ENCODE peak calls at places on chromosome X, in four cellular contexts. N is neural progenitor cell, C is fibroblast of lung, R is HCT116. J is an unnamed sample.

GRCh38 chrX:129957241-129958099 is 25.0 kb upstream of the BCORL1 start:
- DNase-seq in N (peak; percentile 79), R (peak; percentile 15), C (peak; percentile 44), J (peak; percentile 77)

GRCh38 chrX:77668391-77669237 is 117.4 kb downstream of the ATRX start:
- DNase-seq in R (no peak), N (no peak), C (peak; percentile 21), J (no peak)

GRCh38 chrX:136608295-136608933 is 39.5 kb upstream of the CD40LG start:
- DNase-seq in R (peak; percentile 3), N (peak; percentile 42), C (peak; percentile 11), J (peak; percentile 21)

GRCh38 chrX:68658530-68658929 is 11.1 kb downstream of the STARD8 start:
- DNase-seq in N (peak; percentile 65), C (peak; percentile 70), R (no peak), J (no peak)

GRCh38 chrX:64205735-64206491 is 405 bp upstream of the AMER1 start:
- DNase-seq in C (peak; percentile 90), N (peak; percentile 90), R (peak; percentile 80), J (peak; percentile 91)

GRCh38 chrX:107678957-107679740 is 50.8 kb downstream of the PRPS1 start:
- DNase-seq in C (peak; percentile 91), R (no peak), N (no peak), J (peak; percentile 67)

GRCh38 chrX:106680716-106681115 is 45.8 kb upstream of the RNF128 start:
- DNase-seq in C (no peak), R (no peak), N (no peak), J (no peak)

GRCh38 chrX:136963973-136964372 is 69.8 kb downstream of the GPR101 start:
- DNase-seq in R (no peak), N (no peak), C (no peak), J (no peak)

GRCh38 chrX:151974336-151975227 is at the start of gene GABRE:
- DNase-seq in C (no peak), N (peak; percentile 69), R (no peak), J (no peak)

GRCh38 chrX:129984196-129984962 is 1.9 kb downstream of the BCORL1 start:
- DNase-seq in C (no peak), R (no peak), N (peak; percentile 43), J (peak; percentile 14)

GRCh38 chrX:45784590-45784989 is 583.9 kb upstream of the DIPK2B start:
- DNase-seq in C (no peak), N (no peak), R (no peak), J (no peak)

GRCh38 chrX:77742788-77743476 is 43.1 kb downstream of the ATRX start:
- DNase-seq in N (no peak), C (no peak), R (no peak), J (no peak)

GRCh38 chrX:130401415-130402210 is at the start of gene RBMX2:
- DNase-seq in N (peak; percentile 90), R (peak; percentile 34), C (peak; percentile 72), J (peak; percentile 78)

GRCh38 chrX:129641941-129642340 is 12.8 kb downstream of the APLN start:
- DNase-seq in R (no peak), N (no peak), C (peak; percentile 49), J (no peak)

GRCh38 chrX:54482839-54483593 is 13.0 kb downstream of the FGD1 start:
- DNase-seq in R (no peak), C (no peak), N (peak; percentile 28), J (no peak)

GRCh38 chrX:97740044-97740443 is 856.3 kb downstream of the RPA4 start:
- DNase-seq in R (no peak), C (no peak), N (no peak), J (no peak)

GRCh38 chrX:118564498-118564897 is 68.9 kb downstream of the DOCK11 start:
- DNase-seq in C (no peak), N (no peak), R (no peak), J (no peak)

GRCh38 chrX:68398286-68398685 is 35.0 kb downstream of the OPHN1 start:
- DNase-seq in C (no peak), N (no peak), R (no peak), J (no peak)

GRCh38 chrX:47483310-47484268 is 567 bp upstream of the ZNF41 start:
- DNase-seq in N (peak; percentile 52), R (no peak), C (peak; percentile 33), J (no peak)

GRCh38 chrX:56795309-56795868 is 66.3 kb downstream of the NBDY start:
- DNase-seq in C (no peak), R (no peak), N (no peak), J (no peak)

GRCh38 chrX:56797966-56798711 is 69.1 kb downstream of the NBDY start:
- DNase-seq in R (no peak), N (no peak), C (peak; percentile 28), J (no peak)

GRCh38 chrX:56798866-56799864 is 70.1 kb downstream of the NBDY start:
- DNase-seq in N (peak; percentile 59), C (no peak), R (no peak), J (no peak)

GRCh38 chrX:56794831-56795230 is 65.8 kb downstream of the NBDY start:
- DNase-seq in N (no peak), C (no peak), R (no peak), J (no peak)

DNA sequence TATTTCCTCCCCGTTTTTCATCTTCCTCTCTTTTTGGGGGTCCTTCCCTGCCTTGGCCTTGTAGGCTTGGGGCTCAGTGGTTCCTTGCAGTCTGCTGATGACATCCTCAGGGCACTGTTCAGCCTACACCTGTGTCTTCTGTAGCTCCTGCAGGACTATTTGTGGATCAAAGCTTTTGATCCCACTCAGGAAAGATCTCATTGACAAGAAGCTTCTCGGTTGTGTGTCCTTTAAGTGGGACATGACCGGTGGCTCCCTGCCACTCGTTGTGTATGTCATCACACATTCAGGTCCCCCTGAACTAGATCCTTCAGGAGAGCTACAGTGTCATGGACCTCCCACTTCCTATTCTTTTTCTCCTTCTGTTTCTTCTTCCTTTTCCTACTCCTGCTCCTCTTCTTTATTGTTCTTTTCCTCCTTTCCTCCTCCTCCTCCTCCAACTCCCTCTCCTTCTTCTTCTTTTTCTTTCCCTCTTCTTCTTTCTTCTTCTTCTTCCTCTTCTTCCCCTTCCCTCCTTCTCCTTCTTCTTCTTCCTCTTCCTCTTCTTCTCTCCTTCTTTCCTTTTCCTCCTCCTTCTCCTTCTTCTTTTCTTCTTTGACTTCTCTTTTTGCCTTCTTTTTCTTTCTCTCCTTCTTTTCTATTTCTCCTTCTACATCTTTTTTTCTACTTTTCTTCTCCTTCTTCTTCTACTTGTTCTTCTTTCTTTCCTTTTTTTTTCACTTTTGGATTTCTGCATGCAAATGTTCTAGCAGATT is 67.8 kb downstream of the NBDY start:
- DNase-seq in C (no peak), N (no peak), R (no peak), J (no peak)
- H3K79me2 ChIP-seq in C (no peaks in the 10 kb centered on the region), N (no peaks in the 10 kb centered on the region), R (no peaks in the 10 kb centered on the region), J (no peaks in the 10 kb centered on the region)

GRCh38 chrX:40282348-40282747 is 184.6 kb upstream of the BCOR start:
- DNase-seq in N (no peak), R (no peak), C (no peak), J (no peak)
- H3K27ac ChIP-seq in N (no peak overlapping the region), R (no peak overlapping the region), C (no peak overlapping the region), J (no peak overlapping the region)

GRCh38 chrX:144683247-144683646 is 564.1 kb upstream of the SPANXN1 start:
- DNase-seq in N (no peak), R (no peak), C (no peak), J (no peak)
- H3K9me3 ChIP-seq in N (no peaks in the 10 kb centered on the region), R (no peaks in the 10 kb centered on the region), C (no peaks in the 10 kb centered on the region), J (no peaks in the 10 kb centered on the region)

GRCh38 chrX:13103914-13104274 is 59.5 kb upstream of the FAM9C start:
- DNase-seq in N (no peak), C (no peak), R (no peak), J (no peak)

GRCh38 chrX:13102636-13103035 is 58.2 kb upstream of the FAM9C start:
- DNase-seq in N (no peak), R (no peak), C (no peak), J (no peak)

GRCh38 chrX:13103111-13103913 is 58.9 kb upstream of the FAM9C start:
- DNase-seq in N (no peak), R (no peak), C (no peak), J (no peak)

GRCh38 chrX:13099121-13099520 is 54.7 kb upstream of the FAM9C start:
- DNase-seq in N (no peak), R (no peak), C (no peak), J (no peak)

GRCh38 chrX:13101439-13102139 is 57.2 kb upstream of the FAM9C start:
- DNase-seq in C (peak; percentile 93), N (no peak), R (peak; percentile 73), J (no peak)
- H3K79me2 ChIP-seq in C (no peaks in the 10 kb centered on the region), N (no peaks in the 10 kb centered on the region), R (no peaks in the 10 kb centered on the region), J (no peaks in the 10 kb centered on the region)

DNA sequence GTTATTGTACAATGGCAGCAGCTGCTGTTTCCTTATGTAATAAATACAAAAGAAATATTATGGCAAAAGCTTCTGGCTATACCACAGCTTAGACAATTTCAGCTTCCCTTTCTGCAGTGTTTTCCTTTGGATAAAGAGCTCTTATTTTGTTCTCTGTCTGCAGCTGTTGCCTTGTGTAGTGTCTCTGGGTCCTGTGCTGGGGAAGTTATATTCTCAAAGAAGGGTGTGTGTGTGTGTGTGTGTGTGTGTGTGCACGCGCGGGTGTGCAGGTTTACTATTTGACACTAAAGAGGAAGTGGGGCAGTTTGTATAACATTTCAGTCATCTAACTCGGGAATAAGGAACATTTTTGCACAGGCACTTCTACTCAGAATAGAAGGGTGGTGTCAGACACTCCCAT is 83.6 kb downstream of the REPS2 start:
- DNase-seq in C (no peak), N (no peak), R (no peak), J (peak; percentile 8)
- H3K27ac ChIP-seq in C (no peak overlapping the region), N (no peak overlapping the region), R (no peak overlapping the region), J (no peak overlapping the region)